ENCODE peak calls at places on chromosomes 12 and 14, in six cellular contexts. Z is neuronal stem cell, D is H1, E is mesendoderm, S is mesenchymal stem cell, B is trophoblast cell. F is an unnamed sample.

GRCh38 chr12:60926256-60926655 is 1330.4 kb downstream of the SLC16A7 start:
- DNase-seq in S (no peak), Z (no peak), E (no peak), D (no peak), B (no peak), F (no peak)

GRCh38 chr12:20601668-20602280 is 93.4 kb upstream of the SLCO1C1 start:
- DNase-seq in E (peak; percentile 47), S (peak; percentile 53), B (no peak), D (no peak), Z (no peak), F (peak; percentile 73)

GRCh38 chr12:50390284-50390683 is 6.1 kb downstream of the FAM186A start:
- DNase-seq in E (peak; percentile 56), Z (no peak), D (no peak), S (peak; percentile 73), B (peak; percentile 51), F (peak; percentile 95)

GRCh38 chr12:123388948-123389559 is 5.1 kb downstream of the KMT5A start:
- DNase-seq in E (no peak), Z (no peak), D (no peak), S (no peak), B (no peak), F (no peak)

GRCh38 chr14:21240417-21240816 is 28.8 kb downstream of the HNRNPC start:
- DNase-seq in Z (no peak), E (no peak), B (no peak), S (no peak), D (no peak), F (no peak)

GRCh38 chr12:68675098-68675842 is 11.5 kb upstream of the NUP107 start:
- DNase-seq in Z (no peak), E (peak; percentile 22), B (no peak), D (no peak), S (peak; percentile 16), F (no peak)

GRCh38 chr14:74475678-74476077 is 17.4 kb downstream of the NPC2 start:
- DNase-seq in D (no peak), Z (no peak), S (no peak), B (no peak), E (no peak), F (peak; percentile 63)

GRCh38 chr14:73753887-73754880 is 40.0 kb upstream of the PNMA1 start:
- DNase-seq in E (no peak), B (no peak), S (peak; percentile 89), D (no peak), Z (no peak), F (no peak)

GRCh38 chr14:34778744-34779143 is 64.4 kb upstream of the CFL2 start:
- DNase-seq in Z (no peak), B (no peak), D (no peak), S (no peak), E (no peak), F (no peak)

GRCh38 chr12:29024117-29024516 is 125.0 kb upstream of the FAR2 start:
- DNase-seq in D (no peak), B (no peak), E (peak; percentile 5), S (no peak), Z (no peak), F (no peak)

GRCh38 chr14:104752338-104752734 is 611 bp upstream of the SIVA1 start:
- DNase-seq in D (no peak), E (no peak), S (no peak), Z (no peak), B (no peak), F (no peak)

GRCh38 chr14:51653855-51654548 is 2.3 kb downstream of the FRMD6 start:
- DNase-seq in Z (no peak), E (no peak), D (no peak), B (no peak), S (no peak), F (peak; percentile 31)

GRCh38 chr12:120350576-120351350 is 18.2 kb downstream of the MSI1 start:
- DNase-seq in Z (no peak), D (no peak), E (no peak), S (no peak), B (no peak), F (no peak)

GRCh38 chr12:107396991-107397390 is 288.6 kb upstream of the PWP1 start:
- DNase-seq in S (no peak), D (no peak), E (no peak), B (peak; percentile 77), Z (no peak), F (no peak)

GRCh38 chr14:64943556-64943955 is 1.0 kb upstream of the GPX2 start:
- DNase-seq in S (no peak), E (no peak), Z (no peak), D (no peak), B (no peak), F (no peak)

GRCh38 chr12:12700249-12700648 is 4.3 kb upstream of the GPR19 start:
- DNase-seq in E (no peak), S (no peak), Z (no peak), D (no peak), B (no peak), F (no peak)

GRCh38 chr12:39824505-39825198 is 205.0 kb upstream of the ABCD2 start:
- DNase-seq in B (no peak), D (no peak), Z (no peak), E (peak; percentile 56), S (peak; percentile 46), F (peak; percentile 4)

GRCh38 chr14:104981699-104982541 is 3.7 kb upstream of the CLBA1 start:
- DNase-seq in E (no peak), S (no peak), D (no peak), B (no peak), Z (no peak), F (no peak)

GRCh38 chr14:37167151-37168047 is 5.0 kb downstream of the SLC25A21 start:
- DNase-seq in S (no peak), Z (no peak), D (peak; percentile 67), B (no peak), E (no peak), F (no peak)

GRCh38 chr14:37170993-37171392 is 1.4 kb downstream of the SLC25A21 start:
- DNase-seq in B (no peak), S (no peak), E (no peak), D (no peak), Z (no peak), F (no peak)

GRCh38 chr14:37168721-37169120 is 3.7 kb downstream of the SLC25A21 start:
- DNase-seq in S (no peak), E (no peak), D (no peak), Z (no peak), B (no peak), F (no peak)

GRCh38 chr14:37170237-37170636 is 2.2 kb downstream of the SLC25A21 start:
- DNase-seq in B (no peak), D (no peak), E (no peak), Z (no peak), S (no peak), F (no peak)

GRCh38 chr14:37165794-37166193 is 6.6 kb downstream of the SLC25A21 start:
- DNase-seq in E (no peak), Z (no peak), B (no peak), D (no peak), S (no peak), F (no peak)
- H2AK5ac ChIP-seq in E (no peak overlapping the region), Z (no peak overlapping the region), B (no peak overlapping the region), D (no peak overlapping the region), S (no peak overlapping the region), F (no peak overlapping the region)

DNA sequence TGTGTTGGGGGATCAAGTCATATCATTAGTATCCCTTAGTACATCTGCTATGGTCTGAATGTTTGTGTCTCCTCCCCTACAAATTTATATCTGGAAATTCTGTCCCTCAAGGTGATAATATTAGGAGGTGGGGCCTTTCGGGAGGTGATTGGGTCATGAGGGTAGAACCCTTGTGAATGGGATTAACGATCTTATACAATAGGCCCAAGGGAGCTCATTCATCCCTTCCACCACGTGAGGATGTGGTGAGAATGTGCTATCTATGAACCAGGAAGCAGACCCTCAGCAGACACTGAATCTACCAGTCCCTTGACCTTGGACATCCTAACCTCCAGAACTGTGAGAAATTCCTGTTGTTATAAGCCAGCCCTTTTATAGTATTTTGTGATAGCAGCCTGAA is 110.7 kb downstream of the PTCSC3 start:
- DNase-seq in Z (no peak), D (no peak), S (no peak), B (no peak), E (no peak), F (no peak)
- H3K4me3 ChIP-seq in Z (no peak overlapping the region), D (no peak overlapping the region), S (no peak overlapping the region), B (no peak overlapping the region), E (no peak overlapping the region), F (no peak overlapping the region)

GRCh38 chr12:45232771-45233372 is 17.0 kb downstream of the ANO6 start:
- DNase-seq in E (peak; percentile 91), Z (no peak), S (peak; percentile 99), D (no peak), B (peak; percentile 85), F (peak; percentile 98)
- H2AK5ac ChIP-seq in E (no peak overlapping the region), Z (no peak overlapping the region), S (peak overlapping the region; percentile 82), D (peak overlapping the region; percentile 11), B (no peak overlapping the region), F (peak overlapping the region; percentile 60)

GRCh38 chr12:100185361-100185894 is 15.2 kb upstream of the ACTR6 start:
- DNase-seq in D (no peak), Z (no peak), S (no peak), E (no peak), B (no peak), F (no peak)
- H3K4me3 ChIP-seq in D (no peak overlapping the region), Z (no peak overlapping the region), S (peak overlapping the region; percentile 62), E (no peak overlapping the region), B (no peak overlapping the region), F (no peak overlapping the region)

GRCh38 chr12:2190085-2190484 is 137.3 kb downstream of the CACNA1C start:
- DNase-seq in E (no peak), D (no peak), S (no peak), Z (no peak), B (no peak), F (no peak)

GRCh38 chr12:2194060-2194459 is 141.3 kb downstream of the CACNA1C start:
- DNase-seq in S (no peak), D (no peak), E (peak; percentile 37), B (no peak), Z (no peak), F (no peak)

GRCh38 chr12:2192231-2192630 is 139.4 kb downstream of the CACNA1C start:
- DNase-seq in B (no peak), E (no peak), S (no peak), D (no peak), Z (no peak), F (no peak)

GRCh38 chr12:2190896-2191533 is 138.2 kb downstream of the CACNA1C start:
- DNase-seq in D (no peak), E (no peak), S (no peak), Z (no peak), B (no peak), F (no peak)

GRCh38 chr12:2191534-2192153 is 138.9 kb downstream of the CACNA1C start:
- DNase-seq in Z (no peak), E (no peak), D (no peak), S (no peak), B (no peak), F (no peak)
- H2AK5ac ChIP-seq in Z (peak overlapping the region; percentile 56), E (no peak overlapping the region), D (peak overlapping the region; percentile 100), S (no peak overlapping the region), B (no peak overlapping the region), F (peak overlapping the region; percentile 41)